ENCODE peak calls at places on chromosome 15, in nine cellular contexts. N is tibial nerve, A is left ventricle myocardium inferior, O is body of pancreas, H is endodermal cell, T is breast epithelium, F is endothelial cell of umbilical vein, X is adipocyte, S is heart left ventricle. U is an unnamed sample.

GRCh38 chr15:99158626-99159412 is 53.9 kb downstream of the SYNM start:
- DNase-seq in H (peak; percentile 24), A (no peak), T (no peak), F (no peak), X (no peak), O (no peak), S (no peak), N (no peak), U (no peak)

GRCh38 chr15:49620174-49620573 is 444 bp downstream of the FAM227B start:
- DNase-seq in A (no peak), F (peak; percentile 56), O (no peak), S (no peak), N (no peak), X (peak; percentile 69), T (no peak), H (no peak), U (no peak)

GRCh38 chr15:41169784-41170183 is 53.7 kb upstream of the INO80 start:
- DNase-seq in A (no peak), O (no peak), X (no peak), F (no peak), T (no peak), S (no peak), N (no peak), H (peak; percentile 12), U (no peak)

GRCh38 chr15:51382787-51383186 is 41.3 kb downstream of the GLDN start:
- DNase-seq in X (peak; percentile 81), A (no peak), H (peak; percentile 86), S (no peak), F (peak; percentile 45), O (no peak), T (no peak), N (peak; percentile 36), U (no peak)

GRCh38 chr15:40770147-40770721 is 454 bp downstream of the C15orf62 start:
- DNase-seq in T (no peak), F (no peak), N (no peak), S (no peak), H (no peak), X (no peak), A (no peak), O (no peak), U (no peak)

GRCh38 chr15:58771621-58772235 is 626 bp downstream of the MINDY2 start:
- DNase-seq in H (peak; percentile 83), F (no peak), O (peak; percentile 58), X (peak; percentile 60), A (peak; percentile 53), N (peak; percentile 35), T (peak; percentile 62), S (peak; percentile 77), U (peak; percentile 49)

GRCh38 chr15:36291501-36291900 is 287.9 kb upstream of the CDIN1 start:
- DNase-seq in A (no peak), H (no peak), S (no peak), N (no peak), O (no peak), X (no peak), T (no peak), F (no peak), U (no peak)

GRCh38 chr15:60619131-60619530 is 140.2 kb upstream of the ICE2 start:
- DNase-seq in T (no peak), A (no peak), X (no peak), O (no peak), S (no peak), N (no peak), H (no peak), F (no peak), U (no peak)

GRCh38 chr15:66178531-66178910 is 75.0 kb downstream of the MEGF11 start:
- DNase-seq in S (no peak), A (no peak), T (no peak), F (no peak), X (no peak), O (no peak), N (no peak), H (peak; percentile 68), U (no peak)
- H3K4me1 ChIP-seq in S (no peaks in the 10 kb centered on the region), A (no peaks in the 10 kb centered on the region), T (no peaks in the 10 kb centered on the region), F (no peaks in the 10 kb centered on the region), X (peaks cover 3% of the 10 kb centered on the region), O (no peaks in the 10 kb centered on the region), N (no peaks in the 10 kb centered on the region), H (peaks cover 19% of the 10 kb centered on the region), U (no peaks in the 10 kb centered on the region)

GRCh38 chr15:65762914-65763787 is 28.9 kb downstream of the DENND4A start:
- DNase-seq in X (no peak), N (no peak), S (no peak), O (no peak), F (no peak), T (no peak), H (no peak), A (no peak), U (no peak)

GRCh38 chr15:65761210-65761926 is 30.7 kb downstream of the DENND4A start:
- DNase-seq in O (no peak), A (no peak), X (no peak), F (no peak), N (no peak), T (no peak), S (no peak), H (no peak), U (no peak)

GRCh38 chr15:65759441-65759840 is 32.7 kb downstream of the DENND4A start:
- DNase-seq in H (no peak), S (no peak), X (no peak), A (no peak), F (no peak), N (no peak), O (no peak), T (no peak), U (no peak)

GRCh38 chr15:65758242-65758641 is 33.9 kb downstream of the DENND4A start:
- DNase-seq in T (no peak), A (no peak), F (no peak), S (no peak), X (no peak), O (no peak), H (no peak), N (no peak), U (no peak)

GRCh38 chr15:65762399-65762798 is 29.7 kb downstream of the DENND4A start:
- DNase-seq in S (no peak), T (no peak), X (no peak), A (no peak), N (no peak), F (no peak), O (no peak), H (no peak), U (no peak)
- H3K4me1 ChIP-seq in S (peaks cover 12% of the 10 kb centered on the region), T (no peaks in the 10 kb centered on the region), X (no peaks in the 10 kb centered on the region), A (peaks cover 10% of the 10 kb centered on the region), N (no peaks in the 10 kb centered on the region), F (no peaks in the 10 kb centered on the region), O (peaks cover 29% of the 10 kb centered on the region), H (no peaks in the 10 kb centered on the region), U (peaks cover 4% of the 10 kb centered on the region)

GRCh38 chr15:68283401-68283800 is 5.9 kb downstream of the FEM1B start:
- DNase-seq in T (no peak), A (no peak), N (no peak), S (no peak), F (no peak), X (no peak), O (no peak), H (no peak), U (no peak)

GRCh38 chr15:68285243-68285980 is 7.9 kb downstream of the FEM1B start:
- DNase-seq in A (no peak), F (no peak), X (peak; percentile 40), N (no peak), H (no peak), S (no peak), T (no peak), O (no peak), U (no peak)

GRCh38 chr15:68289057-68289456 is 11.5 kb downstream of the FEM1B start:
- DNase-seq in A (no peak), T (no peak), O (no peak), X (no peak), F (no peak), N (peak; percentile 2), H (no peak), S (no peak), U (no peak)

GRCh38 chr15:68289621-68290352 is 12.2 kb downstream of the FEM1B start:
- DNase-seq in A (no peak), X (no peak), H (no peak), N (peak; percentile 2), O (no peak), T (no peak), S (no peak), F (no peak), U (no peak)

DNA sequence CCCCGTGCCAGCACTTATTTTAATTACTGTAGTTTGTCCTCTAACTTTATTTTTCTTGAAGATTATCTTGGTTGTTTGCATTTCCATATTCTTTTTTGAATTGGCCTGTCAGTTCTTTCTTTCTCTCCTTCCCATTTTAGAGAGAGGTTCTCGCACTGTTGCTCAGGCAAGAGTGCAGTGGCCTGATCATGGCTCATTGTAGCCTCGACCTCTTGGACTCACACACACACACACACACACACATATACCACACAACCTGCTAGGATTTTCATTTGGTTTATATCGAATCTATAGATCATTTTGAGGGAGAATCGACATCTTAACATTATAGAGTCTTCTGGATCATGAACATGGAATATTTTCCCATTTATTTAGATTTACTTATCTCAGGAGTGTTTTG is 8.7 kb downstream of the FEM1B start:
- DNase-seq in F (no peak), A (no peak), T (no peak), N (no peak), X (no peak), S (no peak), H (no peak), O (no peak), U (no peak)
- H3K4me1 ChIP-seq in F (peaks cover 4% of the 10 kb centered on the region), A (peaks cover 100% of the 10 kb centered on the region), T (no peaks in the 10 kb centered on the region), N (peaks cover 17% of the 10 kb centered on the region), X (peaks cover 55% of the 10 kb centered on the region), S (peaks cover 77% of the 10 kb centered on the region), H (peaks cover 3% of the 10 kb centered on the region), O (peaks cover 24% of the 10 kb centered on the region), U (peaks cover 14% of the 10 kb centered on the region)

GRCh38 chr15:79113831-79114230 is 23.3 kb upstream of the RASGRF1 start:
- DNase-seq in F (no peak), S (no peak), T (no peak), X (no peak), A (no peak), H (no peak), O (no peak), N (no peak), U (no peak)
- H3K4me1 ChIP-seq in F (no peaks in the 10 kb centered on the region), S (no peaks in the 10 kb centered on the region), T (no peaks in the 10 kb centered on the region), X (peaks cover 3% of the 10 kb centered on the region), A (no peaks in the 10 kb centered on the region), H (peaks cover 12% of the 10 kb centered on the region), O (no peaks in the 10 kb centered on the region), N (no peaks in the 10 kb centered on the region), U (peaks cover 1% of the 10 kb centered on the region)

GRCh38 chr15:81297147-81297572 is 26.8 kb downstream of the STARD5 start:
- DNase-seq in T (no peak), A (no peak), O (no peak), X (peak; percentile 37), S (no peak), H (no peak), F (no peak), N (no peak), U (no peak)
- H3K4me1 ChIP-seq in T (no peaks in the 10 kb centered on the region), A (peaks cover 40% of the 10 kb centered on the region), O (no peaks in the 10 kb centered on the region), X (peaks cover 11% of the 10 kb centered on the region), S (peaks cover 92% of the 10 kb centered on the region), H (no peaks in the 10 kb centered on the region), F (peaks cover 8% of the 10 kb centered on the region), N (peaks cover 22% of the 10 kb centered on the region), U (peaks cover 19% of the 10 kb centered on the region)

U was measured in lung.